ENCODE peak calls at places on chromosomes 7 and 10, in eight cellular contexts. Q is PC-3; M is ovary; F is adipocyte; K is GM23248; L is neural progenitor cell; D is CD4-positive, alpha-beta memory T cell; J is sigmoid colon. V is an unnamed sample.

GRCh38 chr10:43225004-43225786 is 41.7 kb downstream of the RASGEF1A start:
- DNase-seq in J (no peak), F (no peak), Q (no peak), L (no peak), K (no peak), D (no peak), M (peak; percentile 3), V (no peak)

GRCh38 chr10:127447197-127447596 is 101.9 kb upstream of the NPS start:
- DNase-seq in J (peak; percentile 19), M (no peak), Q (no peak), D (no peak), L (no peak), K (no peak), F (no peak), V (no peak)

GRCh38 chr10:79222186-79222585 is 125.1 kb upstream of the PPIF start:
- DNase-seq in K (no peak), J (peak; percentile 74), M (peak; percentile 76), Q (no peak), L (no peak), F (no peak), D (no peak), V (no peak)

GRCh38 chr10:67818323-67818722 is 19.7 kb downstream of the DNAJC12 start:
- DNase-seq in J (no peak), K (peak; percentile 53), F (peak; percentile 68), M (no peak), L (no peak), Q (peak; percentile 100), D (no peak), V (no peak)

GRCh38 chr7:16411391-16411790 is 9.9 kb downstream of the CRPPA start:
- DNase-seq in M (no peak), K (peak; percentile 24), F (no peak), L (no peak), Q (peak; percentile 82), D (no peak), J (no peak), V (no peak)

GRCh38 chr10:123141791-123142700 is 5.9 kb upstream of the HMX2 start:
- DNase-seq in M (no peak), D (no peak), Q (no peak), K (no peak), F (no peak), L (peak; percentile 37), J (peak; percentile 40), V (no peak)

GRCh38 chr7:44767912-44768662 is 19.4 kb downstream of the ZMIZ2 start:
- DNase-seq in K (peak; percentile 46), D (peak; percentile 43), L (peak; percentile 27), Q (no peak), J (peak; percentile 93), M (peak; percentile 79), F (peak; percentile 87), V (peak; percentile 64)

GRCh38 chr7:159196584-159196983 is 51.9 kb upstream of the VIPR2 start:
- DNase-seq in J (no peak), L (no peak), K (no peak), Q (no peak), D (no peak), F (no peak), M (no peak), V (no peak)

GRCh38 chr10:118978998-118979350 is 50.5 kb upstream of the NANOS1 start:
- DNase-seq in Q (no peak), J (no peak), K (no peak), F (no peak), D (no peak), L (no peak), M (no peak), V (no peak)

GRCh38 chr10:49076741-49077521 is 38.4 kb downstream of the VSTM4 start:
- DNase-seq in F (no peak), M (no peak), J (no peak), K (no peak), D (no peak), Q (no peak), L (no peak), V (no peak)

GRCh38 chr7:128121731-128122576 is 90.7 kb upstream of the LRRC4 start:
- DNase-seq in K (peak; percentile 62), Q (no peak), D (no peak), L (no peak), M (no peak), J (no peak), F (no peak), V (no peak)

GRCh38 chr10:121503587-121504051 is 94.6 kb downstream of the FGFR2 start:
- DNase-seq in M (no peak), L (no peak), Q (no peak), D (no peak), K (no peak), J (no peak), F (no peak), V (no peak)

GRCh38 chr7:44431091-44431608 is 59.3 kb downstream of the NUDCD3 start:
- DNase-seq in M (no peak), L (peak; percentile 18), Q (peak; percentile 9), D (no peak), J (no peak), F (no peak), K (no peak), V (no peak)

GRCh38 chr7:70143089-70144044 is 545.1 kb downstream of the AUTS2 start:
- DNase-seq in J (no peak), L (no peak), D (no peak), F (no peak), K (peak; percentile 75), Q (no peak), M (no peak), V (no peak)

GRCh38 chr7:111223802-111224253 is 132.9 kb downstream of the LRRN3 start:
- DNase-seq in Q (no peak), K (no peak), J (no peak), L (no peak), D (no peak), M (no peak), F (no peak), V (no peak)

GRCh38 chr10:32379314-32379949 is 32.5 kb upstream of the EPC1 start:
- DNase-seq in K (peak; percentile 83), L (peak; percentile 51), M (no peak), D (peak; percentile 67), F (peak; percentile 79), J (no peak), Q (peak; percentile 93), V (no peak)

DNA sequence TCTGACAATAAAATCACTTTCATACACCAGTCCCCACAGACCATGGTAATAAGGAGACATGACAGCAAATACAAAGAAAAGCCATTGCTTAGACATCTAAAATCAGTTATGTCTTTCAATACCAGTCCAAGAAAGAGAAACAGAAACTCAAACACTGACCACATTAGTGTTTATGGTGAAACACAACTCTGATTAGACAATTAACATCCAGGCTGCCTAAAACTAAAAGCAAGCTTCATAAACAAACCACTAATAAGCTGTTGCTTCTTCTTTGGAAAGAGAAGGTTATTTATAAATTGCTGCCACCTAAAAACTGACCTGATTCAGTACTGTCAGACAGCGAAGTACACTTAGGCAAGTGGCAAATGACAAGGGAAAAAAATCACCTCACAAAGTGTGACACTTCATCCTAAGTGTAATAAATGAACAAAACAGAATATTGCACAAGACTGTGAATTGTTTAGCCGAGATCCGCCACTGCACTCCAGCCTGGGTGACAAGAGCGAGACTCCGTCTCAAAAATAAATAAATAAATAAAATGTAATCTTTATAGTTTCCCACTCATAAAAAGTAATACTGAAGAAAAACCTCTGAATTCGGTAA is 277.4 kb downstream of the PARD3 start:
- DNase-seq in M (no peak), J (no peak), Q (no peak), K (no peak), L (no peak), D (no peak), F (no peak), V (no peak)
- H3K4me3 ChIP-seq in M (no peak overlapping the region), J (no peak overlapping the region), Q (no peak overlapping the region), K (peak overlapping the region; percentile 72), L (no peak overlapping the region), D (no peak overlapping the region), F (peak overlapping the region; percentile 84), V (no peak overlapping the region)

GRCh38 chr7:131123991-131124629 is 203.6 kb upstream of the MKLN1 start:
- DNase-seq in D (no peak), Q (no peak), K (no peak), M (no peak), L (no peak), F (no peak), J (no peak), V (no peak)
- H3K4me1 ChIP-seq in D (no peaks in the 10 kb centered on the region), Q (no peaks in the 10 kb centered on the region), K (no peaks in the 10 kb centered on the region), M (no peaks in the 10 kb centered on the region), L (no peaks in the 10 kb centered on the region), F (peaks cover 14% of the 10 kb centered on the region), J (no peaks in the 10 kb centered on the region), V (no peaks in the 10 kb centered on the region)

GRCh38 chr10:22229756-22230330 is 12.0 kb upstream of the EBLN1 start:
- DNase-seq in Q (peak; percentile 4), F (peak; percentile 59), L (no peak), J (no peak), D (peak; percentile 8), M (no peak), K (peak; percentile 56), V (no peak)
- H3K4me3 ChIP-seq in Q (peak overlapping the region; percentile 99), F (peak overlapping the region; percentile 90), L (peak overlapping the region; percentile 89), J (peak overlapping the region; percentile 73), D (peak overlapping the region; percentile 61), M (peak overlapping the region; percentile 58), K (peak overlapping the region; percentile 85), V (peak overlapping the region; percentile 58)

GRCh38 chr10:125032474-125032873 is 90.6 kb downstream of the ZRANB1 start:
- DNase-seq in Q (no peak), L (no peak), J (no peak), K (no peak), M (no peak), D (no peak), F (no peak), V (no peak)

GRCh38 chr10:125035588-125036298 is 93.8 kb downstream of the ZRANB1 start:
- DNase-seq in K (no peak), M (no peak), Q (no peak), L (no peak), D (no peak), F (no peak), J (no peak), V (no peak)

GRCh38 chr10:125035136-125035535 is 93.2 kb downstream of the ZRANB1 start:
- DNase-seq in L (no peak), D (no peak), Q (peak; percentile 90), K (peak; percentile 84), M (no peak), J (no peak), F (peak; percentile 92), V (no peak)

GRCh38 chr10:125033146-125033924 is 91.4 kb downstream of the ZRANB1 start:
- DNase-seq in D (no peak), Q (no peak), J (no peak), K (no peak), L (no peak), M (no peak), F (no peak), V (no peak)

DNA sequence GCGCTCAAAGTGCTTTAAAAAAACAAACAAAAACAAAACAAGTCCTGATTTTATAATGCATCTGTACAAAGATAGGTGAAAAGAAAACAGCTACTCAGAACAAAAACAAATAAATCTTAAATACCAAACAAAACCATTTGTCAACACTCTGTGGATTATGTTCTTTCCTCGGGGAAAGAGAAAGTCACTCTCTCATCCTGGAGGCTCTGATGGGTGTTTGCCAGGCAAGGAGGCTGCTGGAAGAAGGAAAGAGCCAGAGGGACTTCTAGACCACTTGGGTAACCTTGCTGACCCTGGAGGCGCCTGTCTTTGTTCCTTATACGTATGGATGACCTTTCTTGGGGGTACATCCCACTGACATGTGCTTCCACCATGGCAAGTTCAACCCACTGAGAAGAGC is 92.7 kb downstream of the ZRANB1 start:
- DNase-seq in M (no peak), F (peak; percentile 62), D (no peak), L (no peak), J (no peak), Q (peak; percentile 17), K (peak; percentile 49), V (no peak)
- H3K4me1 ChIP-seq in M (peaks cover 15% of the 10 kb centered on the region), F (peaks cover 31% of the 10 kb centered on the region), D (no peaks in the 10 kb centered on the region), L (no peaks in the 10 kb centered on the region), J (peaks cover 64% of the 10 kb centered on the region), Q (peaks cover 60% of the 10 kb centered on the region), K (peaks cover 29% of the 10 kb centered on the region), V (no peaks in the 10 kb centered on the region)